ENCODE peak calls at places on chromosomes 3 and 15, in eight cellular contexts. H is right lobe of liver, S is stomach, V is IMR-90, J is Karpas-422, M is astrocyte, U is prostate gland, Z is left lung. N is an unnamed sample. For H3K4me1, the result is how much of the 10 kb centered on the place peaks cover.

GRCh38 chr15:89129123-89129815 is 41.0 kb downstream of the ABHD2 start:
- DNase-seq in H (peak), S (peak), V (peak), J (peak), M (no peak), U (peak), Z (peak), N (peak)

GRCh38 chr3:29363110-29363509 is 82.2 kb downstream of the RBMS3 start:
- DNase-seq in H (no peak), S (no peak), V (no peak), J (no peak), M (no peak), U (no peak), Z (no peak), N (no peak)

GRCh38 chr15:75061272-75061671 is 37.9 kb downstream of the PPCDC start:
- DNase-seq in H (no peak), S (no peak), V (peak), J (no peak), M (peak), U (no peak), Z (no peak), N (no peak)

GRCh38 chr3:82177774-82178173 is 416.3 kb upstream of the GBE1 start:
- DNase-seq in H (no peak), S (no peak), V (no peak), J (no peak), M (no peak), U (no peak), Z (no peak), N (no peak)

GRCh38 chr3:16460886-16461285 is 52.6 kb downstream of the RFTN1 start:
- DNase-seq in H (no peak), S (no peak), V (no peak), J (no peak), M (no peak), U (no peak), Z (no peak), N (no peak)

GRCh38 chr3:114706591-114707224 is 412.9 kb downstream of the TIGIT start:
- DNase-seq in H (no peak), S (no peak), V (peak), J (no peak), M (peak), U (no peak), Z (no peak), N (peak)

GRCh38 chr15:29129221-29129620 is 140.4 kb downstream of the NSMCE3 start:
- DNase-seq in H (no peak), S (no peak), V (no peak), J (no peak), M (no peak), U (no peak), Z (no peak), N (no peak)

GRCh38 chr3:54965746-54966145 is 37.9 kb upstream of the LRTM1 start:
- DNase-seq in H (no peak), S (no peak), V (peak), J (no peak), M (peak), U (no peak), Z (no peak), N (no peak)

GRCh38 chr15:67680645-67681044 is 138.1 kb downstream of the MAP2K5 start:
- DNase-seq in H (no peak), S (no peak), V (peak), J (no peak), M (no peak), U (no peak), Z (no peak), N (no peak)

GRCh38 chr3:187352581-187353575 is 15.3 kb upstream of the RTP4 start:
- DNase-seq in H (no peak), S (peak), V (peak), J (no peak), M (peak), U (no peak), Z (no peak), N (no peak)

GRCh38 chr15:33960160-33960559 is 8.1 kb upstream of the CHRM5 start:
- DNase-seq in H (no peak), S (no peak), V (no peak), J (peak), M (no peak), U (no peak), Z (no peak), N (no peak)

GRCh38 chr3:13353936-13354542 is 66.1 kb downstream of the NUP210 start:
- DNase-seq in H (no peak), S (no peak), V (peak), J (no peak), M (peak), U (no peak), Z (peak), N (no peak)

GRCh38 chr15:71129660-71130059 is 14.4 kb downstream of the THSD4 start:
- DNase-seq in H (no peak), S (no peak), V (no peak), J (no peak), M (no peak), U (no peak), Z (no peak), N (peak)

GRCh38 chr3:197019021-197019420 is 10.6 kb downstream of the MELTF start:
- DNase-seq in H (no peak), S (no peak), V (no peak), J (no peak), M (no peak), U (no peak), Z (no peak), N (no peak)

GRCh38 chr3:154931484-154931883 is 148.6 kb upstream of the MME start:
- DNase-seq in H (no peak), S (no peak), V (peak), J (no peak), M (no peak), U (no peak), Z (no peak), N (no peak)

GRCh38 chr3:119751423-119751822 is 30.5 kb upstream of the NR1I2 start:
- DNase-seq in H (no peak), S (no peak), V (no peak), J (no peak), M (no peak), U (no peak), Z (no peak), N (peak)

GRCh38 chr15:38589502-38589901 is 24.9 kb upstream of the RASGRP1 start:
- DNase-seq in H (no peak), S (no peak), V (peak), J (peak), M (peak), U (no peak), Z (no peak), N (no peak)

GRCh38 chr15:88658972-88659931 is 20.4 kb downstream of the ISG20 start:
- DNase-seq in H (no peak), S (peak), V (peak), J (no peak), M (peak), U (no peak), Z (no peak), N (peak)

GRCh38 chr3:110420158-110420641 is 651.4 kb upstream of the NECTIN3 start:
- DNase-seq in H (no peak), S (no peak), V (peak), J (no peak), M (peak), U (no peak), Z (no peak), N (peak)

GRCh38 chr3:33612641-33613040 is 105.4 kb downstream of the CLASP2 start:
- DNase-seq in H (no peak), S (no peak), V (peak), J (no peak), M (no peak), U (no peak), Z (no peak), N (peak)

GRCh38 chr3:134937256-134938023 is 142.4 kb downstream of the EPHB1 start:
- DNase-seq in H (no peak), S (no peak), V (no peak), J (no peak), M (no peak), U (no peak), Z (no peak), N (no peak)

GRCh38 chr3:29420106-29420505 is 139.2 kb downstream of the RBMS3 start:
- DNase-seq in H (no peak), S (no peak), V (peak), J (no peak), M (peak), U (no peak), Z (no peak), N (no peak)

GRCh38 chr15:84908564-84908963 is 24.1 kb downstream of the SLC28A1 start:
- DNase-seq in H (no peak), S (no peak), V (no peak), J (no peak), M (no peak), U (no peak), Z (no peak), N (no peak)

GRCh38 chr3:158330820-158331219 is 220.9 kb downstream of the RSRC1 start:
- DNase-seq in H (no peak), S (no peak), V (peak), J (no peak), M (peak), U (no peak), Z (no peak), N (no peak)

GRCh38 chr3:139948467-139948866 is 13.5 kb downstream of the CLSTN2 start:
- DNase-seq in H (no peak), S (no peak), V (no peak), J (no peak), M (no peak), U (no peak), Z (no peak), N (no peak)

GRCh38 chr3:186354100-186354499 is 7.9 kb downstream of the DGKG start:
- DNase-seq in H (no peak), S (no peak), V (no peak), J (no peak), M (no peak), U (no peak), Z (no peak), N (no peak)

GRCh38 chr3:102104093-102104492 is 254.8 kb downstream of the NFKBIZ start:
- DNase-seq in H (no peak), S (no peak), V (no peak), J (no peak), M (no peak), U (no peak), Z (no peak), N (peak)
- H3K4me3 ChIP-seq in H (no peak), S (no peak), V (no peak), J (no peak), M (no peak), U (no peak), Z (no peak), N (no peak)

DNA sequence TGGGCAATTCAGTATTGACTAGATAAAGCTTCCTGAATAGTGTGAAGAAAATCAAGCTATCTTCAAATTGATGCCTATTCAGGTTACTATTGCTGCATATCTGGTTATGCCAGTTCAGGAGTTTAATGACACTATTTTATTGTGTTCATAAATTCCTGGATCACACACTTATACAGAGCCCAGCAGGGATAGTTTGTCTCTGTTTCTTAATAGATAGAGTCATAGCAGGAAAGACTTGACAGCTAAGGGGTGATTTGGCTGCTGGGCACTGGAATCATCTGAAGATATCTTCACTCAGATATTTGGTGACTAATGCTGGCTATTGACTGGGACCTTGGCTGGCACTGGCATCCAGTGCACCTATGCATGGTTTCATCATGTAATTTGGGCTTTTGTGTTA is 187.8 kb downstream of the PYDC2 start:
- DNase-seq in H (no peak), S (no peak), V (no peak), J (no peak), M (no peak), U (peak), Z (no peak), N (no peak)
- H3K4me1 ChIP-seq in H (under half), S (under half), V (under half), J (under half), M (under half), U (under half), Z (under half), N (under half)

GRCh38 chr3:77042892-77043291 is 3.0 kb downstream of the ROBO2 start:
- DNase-seq in H (no peak), S (no peak), V (no peak), J (no peak), M (no peak), U (no peak), Z (no peak), N (no peak)
- H3K4me3 ChIP-seq in H (no peak), S (no peak), V (no peak), J (no peak), M (no peak), U (no peak), Z (no peak), N (no peak)

GRCh38 chr15:31433101-31433500 is 106.5 kb downstream of the KLF13 start:
- DNase-seq in H (no peak), S (no peak), V (no peak), J (no peak), M (no peak), U (no peak), Z (no peak), N (no peak)

GRCh38 chr15:31433574-31433973 is 106.9 kb downstream of the KLF13 start:
- DNase-seq in H (no peak), S (no peak), V (no peak), J (no peak), M (no peak), U (no peak), Z (no peak), N (no peak)

GRCh38 chr15:31435891-31436628 is 109.4 kb downstream of the KLF13 start:
- DNase-seq in H (no peak), S (no peak), V (no peak), J (no peak), M (no peak), U (no peak), Z (no peak), N (no peak)

GRCh38 chr15:31434418-31435255 is 108.0 kb downstream of the KLF13 start:
- DNase-seq in H (peak), S (peak), V (peak), J (peak), M (peak), U (no peak), Z (peak), N (peak)

DNA sequence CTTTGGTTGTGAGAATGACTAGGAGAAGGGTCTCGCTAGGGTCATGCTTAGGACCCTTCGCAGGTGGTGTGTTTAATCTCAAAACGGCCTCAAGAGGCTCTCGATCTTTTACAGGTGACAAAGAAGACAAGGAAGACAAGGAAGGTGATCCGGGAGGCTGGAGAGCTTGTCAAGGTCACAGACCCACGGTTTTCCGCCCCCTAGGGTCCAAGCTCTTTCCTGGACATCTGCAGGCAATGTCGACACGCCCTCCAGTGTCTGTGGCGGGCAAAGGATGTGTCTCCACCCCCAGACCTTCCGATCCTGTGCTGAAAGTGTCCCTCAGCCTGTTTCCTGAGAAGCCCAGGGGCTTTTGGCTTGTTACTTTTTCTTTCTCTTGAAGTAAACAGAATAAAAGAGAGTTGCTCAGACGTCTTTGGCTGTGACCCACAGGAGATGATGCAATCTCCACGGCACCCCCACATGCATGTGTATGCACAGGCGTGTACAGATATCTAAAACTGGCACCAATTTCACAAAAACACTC is 108.7 kb downstream of the KLF13 start:
- DNase-seq in H (peak), S (peak), V (peak), J (peak), M (peak), U (peak), Z (peak), N (peak)
- H3K4me1 ChIP-seq in H (under half), S (under half), V (under half), J (under half), M (under half), U (under half), Z (half or more), N (under half)

GRCh38 chr3:42905740-42906084 is 230 bp upstream of the ZNF662 start:
- DNase-seq in H (no peak), S (no peak), V (no peak), J (no peak), M (no peak), U (no peak), Z (no peak), N (no peak)
- H3K4me3 ChIP-seq in H (peak), S (peak), V (peak), J (no peak), M (peak), U (peak), Z (peak), N (no peak)

DNA sequence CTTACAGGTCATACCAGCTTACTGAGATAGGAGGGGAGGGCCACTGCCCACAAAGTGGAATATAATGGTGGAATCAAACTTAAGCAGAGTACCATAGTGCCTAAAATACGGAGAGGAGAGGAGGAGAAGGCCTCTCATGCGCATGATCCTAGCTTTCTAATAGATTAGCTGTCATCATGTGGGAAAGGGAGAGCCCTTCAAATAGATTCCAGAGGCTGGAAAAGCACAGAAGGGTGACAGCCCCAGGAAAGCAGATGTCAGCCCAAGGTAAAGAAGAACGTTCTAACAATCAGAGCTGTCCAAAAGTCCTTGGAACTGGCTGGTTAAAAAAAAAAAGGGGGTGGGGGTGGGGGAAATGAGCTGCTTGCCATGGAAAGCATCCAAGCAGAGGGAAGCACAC is 10.4 kb upstream of the LMCD1 start:
- DNase-seq in H (no peak), S (no peak), V (no peak), J (no peak), M (no peak), U (no peak), Z (no peak), N (no peak)
- H3K4me1 ChIP-seq in H (under half), S (under half), V (under half), J (under half), M (under half), U (under half), Z (under half), N (under half)

GRCh38 chr3:30733681-30734080 is 127.3 kb downstream of the TGFBR2 start:
- DNase-seq in H (no peak), S (no peak), V (no peak), J (no peak), M (no peak), U (no peak), Z (no peak), N (no peak)
- H3K4me3 ChIP-seq in H (no peak), S (no peak), V (no peak), J (no peak), M (no peak), U (no peak), Z (no peak), N (no peak)

GRCh38 chr15:99443768-99444446 is 121.9 kb upstream of the MEF2A start:
- DNase-seq in H (no peak), S (peak), V (no peak), J (no peak), M (no peak), U (peak), Z (peak), N (no peak)
- H3K4me1 ChIP-seq in H (under half), S (under half), V (under half), J (under half), M (under half), U (under half), Z (under half), N (under half)

GRCh38 chr3:42501681-42502428 is 588 bp upstream of the VIPR1 start:
- DNase-seq in H (peak), S (peak), V (peak), J (peak), M (no peak), U (peak), Z (peak), N (peak)
- H3K4me3 ChIP-seq in H (peak), S (peak), V (no peak), J (peak), M (peak), U (peak), Z (peak), N (peak)

DNA sequence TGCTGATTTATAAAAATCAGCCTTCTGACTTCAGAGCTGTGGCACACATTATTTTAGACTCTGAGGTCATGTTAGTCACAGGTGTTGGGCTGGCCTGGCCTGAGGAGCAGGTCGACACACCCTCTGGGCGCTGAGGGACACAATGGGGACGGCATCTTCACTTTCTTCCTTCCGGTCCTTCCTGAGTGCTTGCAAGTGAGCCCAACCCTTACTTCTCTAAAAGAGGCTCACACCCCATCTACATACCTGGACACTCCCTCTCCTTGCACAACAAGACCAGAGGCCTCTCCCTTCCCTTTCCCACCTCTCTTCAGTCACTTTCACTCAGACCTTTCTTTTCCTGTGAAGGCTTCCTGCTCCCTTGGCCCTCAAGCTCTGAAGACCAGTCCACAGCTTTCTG is 85.4 kb downstream of the XXYLT1 start:
- DNase-seq in H (no peak), S (no peak), V (no peak), J (no peak), M (no peak), U (no peak), Z (peak), N (no peak)
- H3K4me1 ChIP-seq in H (under half), S (under half), V (under half), J (under half), M (under half), U (under half), Z (under half), N (half or more)